ENCODE peak calls at places on chromosomes 3 and 15, in six cellular contexts. E, I, R, P, K and M are unnamed samples.

GRCh38 chr3:70933105-70933810 is 620.8 kb upstream of the MDFIC2 start:
- DNase-seq in E (no peak), I (no peak), R (no peak), P (peak; percentile 70), K (no peak), M (no peak)

GRCh38 chr3:43919067-43919466 is 228.3 kb downstream of the ABHD5 start:
- DNase-seq in E (no peak), I (no peak), R (no peak), P (peak; percentile 38), K (no peak), M (no peak)

GRCh38 chr3:97712919-97713318 is 51.6 kb upstream of the ARL6 start:
- DNase-seq in E (no peak), I (no peak), R (no peak), P (no peak), K (no peak), M (no peak)

GRCh38 chr3:117665311-117665710 is 955.7 kb downstream of the TUSC7 start:
- DNase-seq in E (no peak), I (no peak), R (peak; percentile 72), P (no peak), K (peak; percentile 5), M (no peak)

GRCh38 chr3:39189648-39190269 is 2.6 kb downstream of the XIRP1 start:
- DNase-seq in E (peak; percentile 54), I (peak; percentile 52), R (peak; percentile 73), P (peak; percentile 79), K (peak; percentile 86), M (no peak)

GRCh38 chr3:156628095-156628690 is 46.2 kb upstream of the TIPARP start:
- DNase-seq in E (no peak), I (no peak), R (no peak), P (peak; percentile 68), K (no peak), M (no peak)

GRCh38 chr15:101161656-101162055 is 90.2 kb downstream of the CHSY1 start:
- DNase-seq in E (no peak), I (no peak), R (no peak), P (no peak), K (no peak), M (no peak)

GRCh38 chr15:61063875-61064320 is 165.2 kb downstream of the RORA start:
- DNase-seq in E (no peak), I (no peak), R (no peak), P (no peak), K (no peak), M (peak; percentile 15)

GRCh38 chr3:114632757-114633424 is 339.1 kb downstream of the TIGIT start:
- DNase-seq in E (no peak), I (no peak), R (no peak), P (no peak), K (no peak), M (no peak)

GRCh38 chr3:133448478-133449122 is 48.7 kb downstream of the BFSP2 start:
- DNase-seq in E (no peak), I (no peak), R (no peak), P (no peak), K (no peak), M (no peak)

GRCh38 chr15:62069551-62069950 is 2.8 kb downstream of the C2CD4A start:
- DNase-seq in E (no peak), I (no peak), R (no peak), P (no peak), K (no peak), M (no peak)

GRCh38 chr3:105351821-105352220 is 14.9 kb upstream of the ALCAM start:
- DNase-seq in E (no peak), I (no peak), R (no peak), P (peak; percentile 91), K (no peak), M (no peak)

GRCh38 chr3:100042577-100042981 is 71.7 kb downstream of the FILIP1L start:
- DNase-seq in E (peak; percentile 42), I (no peak), R (no peak), P (peak; percentile 85), K (no peak), M (no peak)

GRCh38 chr3:126522363-126522788 is 1.6 kb upstream of the CHST13 start:
- DNase-seq in E (peak; percentile 25), I (no peak), R (peak; percentile 71), P (peak; percentile 59), K (peak; percentile 78), M (no peak)

GRCh38 chr3:192892981-192893827 is 24.5 kb downstream of the MB21D2 start:
- DNase-seq in E (peak; percentile 55), I (no peak), R (peak; percentile 66), P (peak; percentile 48), K (peak; percentile 55), M (no peak)

GRCh38 chr3:20054549-20054987 is 14.3 kb downstream of the KAT2B start:
- DNase-seq in E (peak; percentile 64), I (no peak), R (no peak), P (peak; percentile 100), K (peak; percentile 70), M (peak; percentile 100)

GRCh38 chr3:31029756-31030155 is 135.3 kb upstream of the GADL1 start:
- DNase-seq in E (no peak), I (no peak), R (no peak), P (no peak), K (no peak), M (no peak)
- H3K27ac ChIP-seq in E (no peak overlapping the region), I (no peak overlapping the region), R (no peak overlapping the region), P (no peak overlapping the region), K (no peak overlapping the region), M (no peak overlapping the region)

GRCh38 chr3:12948371-12948770 is 107.0 kb upstream of the RPL32 start:
- DNase-seq in E (no peak), I (no peak), R (no peak), P (no peak), K (no peak), M (no peak)
- H3K27ac ChIP-seq in E (no peak overlapping the region), I (no peak overlapping the region), R (no peak overlapping the region), P (no peak overlapping the region), K (peak overlapping the region; percentile 43), M (peak overlapping the region; percentile 22)

DNA sequence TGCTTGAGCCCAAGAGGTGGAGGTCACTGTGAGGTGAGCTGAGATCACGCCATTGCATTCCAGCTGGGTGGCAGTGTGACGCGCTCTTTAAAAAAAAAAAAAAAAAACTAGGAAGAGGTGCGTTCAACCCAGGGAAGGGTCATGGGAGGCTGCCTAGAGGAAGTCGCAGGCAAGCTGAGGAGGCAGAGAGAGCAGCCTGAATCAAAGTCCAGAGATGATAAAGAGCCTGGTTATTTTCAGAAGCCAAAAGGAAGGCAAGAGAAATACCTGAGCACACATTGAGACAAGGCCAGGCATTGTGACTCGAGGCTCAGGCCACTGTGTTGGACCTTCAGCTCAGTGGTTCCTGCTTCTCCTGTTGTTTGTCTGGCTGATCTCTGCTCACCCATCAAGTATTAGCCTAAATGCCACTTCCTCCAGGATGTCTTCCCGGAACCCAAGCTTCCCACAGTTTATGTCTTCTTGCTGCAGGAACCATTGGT is 16.1 kb upstream of the GCNT3 start:
- DNase-seq in E (no peak), I (no peak), R (no peak), P (no peak), K (peak; percentile 65), M (no peak)
- H3K27ac ChIP-seq in E (no peak overlapping the region), I (no peak overlapping the region), R (no peak overlapping the region), P (peak overlapping the region; percentile 69), K (peak overlapping the region; percentile 96), M (no peak overlapping the region)

DNA sequence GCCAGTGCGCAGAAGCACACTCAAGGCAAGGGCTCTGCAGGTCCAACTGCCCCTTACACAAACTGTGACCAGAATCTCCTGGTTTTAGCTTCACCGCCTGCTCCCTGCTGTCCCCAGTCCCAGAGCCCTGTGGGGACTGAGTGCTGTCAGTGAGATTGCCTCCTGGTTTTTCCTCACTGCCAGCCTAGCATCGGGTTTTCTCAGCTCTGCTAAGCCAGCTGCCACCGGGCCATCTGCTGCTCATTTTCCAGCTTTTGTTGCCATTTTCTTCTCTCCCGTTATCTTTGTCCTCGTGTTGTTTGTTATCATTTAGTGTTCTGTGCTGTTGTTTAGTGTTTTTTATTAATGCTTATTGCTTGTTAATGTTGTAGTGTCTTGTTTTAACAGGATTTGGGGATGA is 79.5 kb upstream of the BLM start:
- DNase-seq in E (no peak), I (no peak), R (no peak), P (no peak), K (no peak), M (no peak)
- H3K27ac ChIP-seq in E (no peak overlapping the region), I (no peak overlapping the region), R (no peak overlapping the region), P (no peak overlapping the region), K (no peak overlapping the region), M (no peak overlapping the region)

GRCh38 chr3:81735334-81735733 is 26.1 kb downstream of the GBE1 start:
- DNase-seq in E (no peak), I (no peak), R (no peak), P (peak; percentile 43), K (no peak), M (no peak)

GRCh38 chr3:81734742-81735141 is 26.7 kb downstream of the GBE1 start:
- DNase-seq in E (peak; percentile 67), I (no peak), R (no peak), P (peak; percentile 82), K (no peak), M (no peak)

GRCh38 chr3:81726735-81727134 is 34.7 kb downstream of the GBE1 start:
- DNase-seq in E (no peak), I (no peak), R (no peak), P (peak; percentile 80), K (no peak), M (no peak)

GRCh38 chr3:81728766-81729544 is 32.5 kb downstream of the GBE1 start:
- DNase-seq in E (no peak), I (no peak), R (no peak), P (peak; percentile 57), K (no peak), M (no peak)

GRCh38 chr3:81732642-81733041 is 28.8 kb downstream of the GBE1 start:
- DNase-seq in E (no peak), I (no peak), R (no peak), P (no peak), K (no peak), M (no peak)
- H3K27ac ChIP-seq in E (no peak overlapping the region), I (no peak overlapping the region), R (no peak overlapping the region), P (no peak overlapping the region), K (no peak overlapping the region), M (no peak overlapping the region)